ENCODE peak calls at places on chromosomes 16 and 17, in eight cellular contexts. One of them, this sample, is unnamed.

GRCh38 chr16:57349212-57350031 is 9.2 kb upstream of the CCL22 start:
- DNase-seq in COR-L47: no peak
- DNase-seq in neuronal stem cell: no peak
- DNase-seq in ascending aorta: no peak
- DNase-seq in GM13977: peak
- DNase-seq in kidney: no peak
- DNase-seq in RWPE1: no peak
- DNase-seq in MCF 10A: no peak
- DNase-seq in this sample: no peak

GRCh38 chr16:73013974-73014373 is 34.0 kb downstream of the ZFHX3 start:
- DNase-seq in COR-L47: no peak
- DNase-seq in neuronal stem cell: no peak
- DNase-seq in ascending aorta: peak
- DNase-seq in GM13977: no peak
- DNase-seq in kidney: no peak
- DNase-seq in RWPE1: no peak
- DNase-seq in MCF 10A: no peak
- DNase-seq in this sample: no peak

GRCh38 chr16:56382901-56383355 is 42.4 kb downstream of the AMFR start:
- DNase-seq in COR-L47: no peak
- DNase-seq in neuronal stem cell: no peak
- DNase-seq in ascending aorta: no peak
- DNase-seq in GM13977: no peak
- DNase-seq in kidney: no peak
- DNase-seq in RWPE1: peak
- DNase-seq in MCF 10A: peak
- DNase-seq in this sample: peak

GRCh38 chr17:82047379-82047778 is 4.2 kb downstream of the RFNG start:
- DNase-seq in COR-L47: no peak
- DNase-seq in neuronal stem cell: no peak
- DNase-seq in ascending aorta: no peak
- DNase-seq in GM13977: no peak
- DNase-seq in kidney: no peak
- DNase-seq in RWPE1: no peak
- DNase-seq in MCF 10A: no peak
- DNase-seq in this sample: no peak

GRCh38 chr17:42337442-42337841 is 49.1 kb downstream of the STAT5A start:
- DNase-seq in COR-L47: no peak
- DNase-seq in neuronal stem cell: no peak
- DNase-seq in ascending aorta: no peak
- DNase-seq in GM13977: peak
- DNase-seq in kidney: no peak
- DNase-seq in RWPE1: no peak
- DNase-seq in MCF 10A: no peak
- DNase-seq in this sample: peak

GRCh38 chr17:49440581-49440980 is 25.9 kb upstream of the PHB1 start:
- DNase-seq in COR-L47: no peak
- DNase-seq in neuronal stem cell: no peak
- DNase-seq in ascending aorta: no peak
- DNase-seq in GM13977: no peak
- DNase-seq in kidney: no peak
- DNase-seq in RWPE1: no peak
- DNase-seq in MCF 10A: no peak
- DNase-seq in this sample: no peak

GRCh38 chr17:81902023-81902652 is at the start of gene NPB:
- DNase-seq in COR-L47: no peak
- DNase-seq in neuronal stem cell: no peak
- DNase-seq in ascending aorta: no peak
- DNase-seq in GM13977: no peak
- DNase-seq in kidney: peak
- DNase-seq in RWPE1: no peak
- DNase-seq in MCF 10A: no peak
- DNase-seq in this sample: no peak

GRCh38 chr16:55225972-55226542 is 97.9 kb upstream of the IRX6 start:
- DNase-seq in COR-L47: no peak
- DNase-seq in neuronal stem cell: no peak
- DNase-seq in ascending aorta: no peak
- DNase-seq in GM13977: no peak
- DNase-seq in kidney: no peak
- DNase-seq in RWPE1: no peak
- DNase-seq in MCF 10A: no peak
- DNase-seq in this sample: no peak

GRCh38 chr16:8921626-8921984 is 39.5 kb downstream of the LITAFD start:
- DNase-seq in COR-L47: no peak
- DNase-seq in neuronal stem cell: no peak
- DNase-seq in ascending aorta: no peak
- DNase-seq in GM13977: no peak
- DNase-seq in kidney: no peak
- DNase-seq in RWPE1: no peak
- DNase-seq in MCF 10A: no peak
- DNase-seq in this sample: no peak

GRCh38 chr16:30786115-30786935 is 680 bp downstream of the ZNF629 start:
- DNase-seq in COR-L47: no peak
- DNase-seq in neuronal stem cell: no peak
- DNase-seq in ascending aorta: no peak
- DNase-seq in GM13977: no peak
- DNase-seq in kidney: no peak
- DNase-seq in RWPE1: peak
- DNase-seq in MCF 10A: peak
- DNase-seq in this sample: peak

GRCh38 chr17:77601054-77601979 is 357.2 kb upstream of the TNRC6C start:
- DNase-seq in COR-L47: no peak
- DNase-seq in neuronal stem cell: no peak
- DNase-seq in ascending aorta: peak
- DNase-seq in GM13977: no peak
- DNase-seq in kidney: peak
- DNase-seq in RWPE1: no peak
- DNase-seq in MCF 10A: no peak
- DNase-seq in this sample: no peak

GRCh38 chr16:19707699-19708497 is 10.1 kb downstream of the KNOP1 start:
- DNase-seq in COR-L47: no peak
- DNase-seq in neuronal stem cell: no peak
- DNase-seq in ascending aorta: no peak
- DNase-seq in GM13977: no peak
- DNase-seq in kidney: peak
- DNase-seq in RWPE1: no peak
- DNase-seq in MCF 10A: no peak
- DNase-seq in this sample: no peak

GRCh38 chr16:7315813-7316212 is 16.8 kb upstream of the RBFOX1 start:
- DNase-seq in COR-L47: peak
- DNase-seq in neuronal stem cell: no peak
- DNase-seq in ascending aorta: no peak
- DNase-seq in GM13977: no peak
- DNase-seq in kidney: no peak
- DNase-seq in RWPE1: no peak
- DNase-seq in MCF 10A: no peak
- DNase-seq in this sample: no peak

GRCh38 chr16:27852116-27852515 is 211.4 kb downstream of the GSG1L start:
- DNase-seq in COR-L47: no peak
- DNase-seq in neuronal stem cell: no peak
- DNase-seq in ascending aorta: peak
- DNase-seq in GM13977: no peak
- DNase-seq in kidney: no peak
- DNase-seq in RWPE1: no peak
- DNase-seq in MCF 10A: no peak
- DNase-seq in this sample: no peak

This sample was measured in fibroblast of mammary gland.